ENCODE peak calls at places on chromosomes 16 and 17, in five cellular contexts. S, Q, A, F and C are unnamed samples.

GRCh38 chr16:68470461-68471150 is 22.3 kb upstream of the SMPD3 start:
- DNase-seq in Q (peak; percentile 29), A (no peak), S (peak; percentile 28), F (no peak), C (no peak)

GRCh38 chr17:44348234-44348987 is 3.3 kb downstream of the GRN start:
- DNase-seq in S (no peak), A (no peak), Q (peak; percentile 44), F (peak; percentile 33), C (no peak)

GRCh38 chr17:81831957-81832607 is 1.0 kb downstream of the MCRIP1 start:
- DNase-seq in F (peak; percentile 45), S (no peak), Q (peak; percentile 83), A (no peak), C (peak; percentile 32)

GRCh38 chr16:9138731-9139501 is 47.5 kb downstream of the HAPSTR1 start:
- DNase-seq in Q (peak; percentile 42), F (peak; percentile 46), A (peak; percentile 89), S (peak; percentile 64), C (peak; percentile 55)

GRCh38 chr16:54503011-54503410 is 216.4 kb upstream of the IRX3 start:
- DNase-seq in F (no peak), A (no peak), S (peak; percentile 80), Q (peak; percentile 24), C (no peak)

GRCh38 chr16:78874241-78874983 is 726.1 kb downstream of the MAF start:
- DNase-seq in S (no peak), F (no peak), Q (no peak), A (no peak), C (no peak)

GRCh38 chr17:14813649-14814048 is 451.5 kb downstream of the PMP22 start:
- DNase-seq in A (peak; percentile 92), Q (no peak), S (no peak), F (no peak), C (no peak)

GRCh38 chr16:50718761-50719400 is 23.0 kb upstream of the CYLD start:
- DNase-seq in S (no peak), Q (no peak), F (no peak), A (no peak), C (no peak)

GRCh38 chr17:66541461-66542182 is 239.2 kb downstream of the PRKCA start:
- DNase-seq in Q (no peak), S (no peak), F (peak; percentile 62), A (no peak), C (no peak)

GRCh38 chr17:63841350-63842172 is 924 bp downstream of the SMARCD2 start:
- DNase-seq in A (no peak), F (peak; percentile 32), Q (peak; percentile 66), S (peak; percentile 79), C (no peak)

GRCh38 chr17:29664743-29665479 is 42.2 kb upstream of the CORO6 start:
- DNase-seq in F (peak; percentile 91), S (no peak), A (no peak), Q (no peak), C (no peak)

GRCh38 chr17:50820651-50821050 is 14.7 kb upstream of the WFIKKN2 start:
- DNase-seq in Q (no peak), S (no peak), F (no peak), A (no peak), C (no peak)

GRCh38 chr16:57134982-57135381 is 42.6 kb downstream of the CPNE2 start:
- DNase-seq in A (no peak), Q (no peak), S (no peak), F (no peak), C (no peak)

GRCh38 chr16:77298638-77299360 is 99.6 kb downstream of the SYCE1L start:
- DNase-seq in A (no peak), F (peak; percentile 98), S (no peak), Q (no peak), C (no peak)

GRCh38 chr17:4500188-4500565 is 1.5 kb downstream of the SPNS2 start:
- DNase-seq in F (no peak), Q (no peak), A (no peak), S (no peak), C (no peak)

GRCh38 chr16:10967981-10968380 is 23.6 kb downstream of the CLEC16A start:
- DNase-seq in F (no peak), S (no peak), A (no peak), Q (no peak), C (no peak)

GRCh38 chr17:22270381-22270780 is 578.1 kb downstream of the KCNJ18 start:
- DNase-seq in Q (no peak), A (no peak), F (no peak), S (no peak), C (no peak)
- H3K9me3 ChIP-seq in Q (no peaks in the 10 kb centered on the region), A (peaks cover 76% of the 10 kb centered on the region), F (no peaks in the 10 kb centered on the region), S (no peaks in the 10 kb centered on the region), C (peaks cover 4% of the 10 kb centered on the region)

GRCh38 chr16:35733278-35733965 is 2274.0 kb downstream of the TP53TG3F start:
- DNase-seq in S (no peak), Q (no peak), F (no peak), A (no peak), C (no peak)

GRCh38 chr16:35733971-35734702 is 2274.7 kb downstream of the TP53TG3F start:
- DNase-seq in S (no peak), A (no peak), F (no peak), Q (no peak), C (no peak)

GRCh38 chr16:35734728-35735402 is 2275.5 kb downstream of the TP53TG3F start:
- DNase-seq in Q (no peak), S (no peak), A (no peak), F (no peak), C (no peak)

GRCh38 chr16:35737076-35737475 is 2277.7 kb downstream of the TP53TG3F start:
- DNase-seq in A (no peak), S (no peak), Q (no peak), F (no peak), C (no peak)

DNA sequence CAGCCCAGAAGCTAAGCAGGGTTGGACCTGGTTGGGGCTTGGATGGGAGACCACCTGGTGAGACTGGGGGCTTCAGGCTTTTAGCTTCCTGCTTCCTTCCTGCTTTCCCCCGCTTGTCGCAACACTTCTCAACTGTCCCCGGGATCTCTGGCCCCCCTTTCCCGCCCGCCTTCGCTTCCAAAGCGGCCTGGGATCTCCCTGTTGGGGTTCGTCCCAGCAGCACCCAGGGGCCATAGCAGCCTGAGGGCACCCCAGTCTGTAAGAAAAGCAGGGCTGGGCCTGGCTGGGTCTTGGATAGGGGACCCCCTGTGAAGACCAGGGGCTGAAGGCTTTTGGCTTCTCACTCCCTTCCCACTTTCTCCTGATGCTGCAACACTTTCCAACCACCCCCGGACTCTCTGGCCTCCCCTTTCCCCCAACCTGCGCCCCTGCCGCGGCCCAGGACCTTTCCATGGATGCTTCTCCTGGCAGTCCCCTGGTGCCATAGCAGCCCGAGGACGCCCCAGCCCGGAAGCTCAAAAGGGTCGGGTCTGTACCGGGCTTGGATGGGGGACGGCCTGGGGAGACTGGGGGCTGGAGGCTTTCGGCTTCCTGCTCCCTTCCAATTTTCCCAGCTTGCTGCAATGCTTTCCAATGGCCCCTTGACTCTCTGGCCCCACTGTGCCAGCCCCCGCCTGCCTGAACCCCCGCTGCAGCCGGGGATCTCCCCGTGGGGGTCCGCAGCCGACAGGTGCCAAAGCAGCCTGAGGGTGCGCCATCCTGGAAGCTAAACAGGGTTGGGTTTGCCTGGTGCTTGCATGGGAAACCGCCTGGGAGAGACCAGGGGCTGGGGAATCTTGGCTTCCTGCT is 2276.2 kb downstream of the TP53TG3F start:
- DNase-seq in Q (no peak), F (no peak), A (no peak), S (no peak), C (no peak)
- H3K9me3 ChIP-seq in Q (no peaks in the 10 kb centered on the region), F (no peaks in the 10 kb centered on the region), A (peaks cover 86% of the 10 kb centered on the region), S (no peaks in the 10 kb centered on the region), C (peaks cover 9% of the 10 kb centered on the region)

GRCh38 chr16:35750701-35751104 is 2291.3 kb downstream of the TP53TG3F start:
- DNase-seq in Q (no peak), S (no peak), A (no peak), F (no peak), C (no peak)
- H3K9me3 ChIP-seq in Q (no peaks in the 10 kb centered on the region), S (no peaks in the 10 kb centered on the region), A (peaks cover 94% of the 10 kb centered on the region), F (no peaks in the 10 kb centered on the region), C (no peaks in the 10 kb centered on the region)

DNA sequence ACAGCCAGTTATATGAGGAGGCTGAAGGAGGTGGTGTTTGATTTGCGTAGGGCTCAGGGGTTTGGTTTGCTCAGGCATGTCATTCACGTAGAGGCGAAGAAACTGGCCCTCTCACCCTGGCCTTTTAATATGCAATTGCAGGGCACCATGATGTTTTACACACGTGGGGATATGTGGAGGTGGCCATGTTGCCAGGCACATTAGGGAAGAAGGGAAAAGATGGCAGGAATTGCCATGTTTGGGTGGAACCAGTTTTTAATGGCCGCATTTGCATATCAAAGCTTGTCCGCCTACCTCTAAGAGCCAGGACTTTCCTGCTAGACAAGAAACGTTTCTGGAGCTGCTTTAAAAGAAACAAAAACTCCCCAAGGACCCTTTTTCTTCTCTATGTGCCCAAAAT is 1483.7 kb upstream of the GOT2 start:
- DNase-seq in A (peak; percentile 59), Q (no peak), S (no peak), F (no peak), C (no peak)
- H3K9me3 ChIP-seq in A (no peaks in the 10 kb centered on the region), Q (no peaks in the 10 kb centered on the region), S (peaks cover 14% of the 10 kb centered on the region), F (no peaks in the 10 kb centered on the region), C (no peaks in the 10 kb centered on the region)